ENCODE peak calls at places on chromosomes 7 and 10, in seven cellular contexts. One of them, this sample, is unnamed.

GRCh38 chr10:117345143-117345542 is 30.1 kb downstream of the PDZD8 start:
- DNase-seq in memory B cell: no peak
- DNase-seq in activated effector memory CD4-positive, alpha-beta T cell treated with anti-CD3 and anti-CD28 coated beads, Interleukin-2, amount 50 U/mL, for 16 hours: no peak
- DNase-seq in activated CD4-positive, alpha-beta T cell treated with anti-CD3 and anti-CD28 coated beads, Interleukin-2, amount 10 ng/mL, durations not matched to agents 7 days and 5 days: no peak
- DNase-seq in anterior cingulate cortex: no peak
- DNase-seq in left ventricle myocardium inferior: no peak
- DNase-seq in chondrocyte: no peak
- DNase-seq in this sample: no peak

GRCh38 chr10:72272689-72273409 is 875 bp upstream of the DDIT4 start:
- DNase-seq in chondrocyte: peak
- DNase-seq in activated CD4-positive, alpha-beta T cell treated with anti-CD3 and anti-CD28 coated beads, Interleukin-2, amount 10 ng/mL, durations not matched to agents 7 days and 5 days: peak
- DNase-seq in left ventricle myocardium inferior: peak
- DNase-seq in memory B cell: no peak
- DNase-seq in activated effector memory CD4-positive, alpha-beta T cell treated with anti-CD3 and anti-CD28 coated beads, Interleukin-2, amount 50 U/mL, for 16 hours: peak
- DNase-seq in anterior cingulate cortex: peak
- DNase-seq in this sample: peak

GRCh38 chr7:141693082-141693481 is 8.9 kb downstream of the DENND11 start:
- DNase-seq in activated CD4-positive, alpha-beta T cell treated with anti-CD3 and anti-CD28 coated beads, Interleukin-2, amount 10 ng/mL, durations not matched to agents 7 days and 5 days: no peak
- DNase-seq in anterior cingulate cortex: no peak
- DNase-seq in left ventricle myocardium inferior: no peak
- DNase-seq in chondrocyte: no peak
- DNase-seq in activated effector memory CD4-positive, alpha-beta T cell treated with anti-CD3 and anti-CD28 coated beads, Interleukin-2, amount 50 U/mL, for 16 hours: no peak
- DNase-seq in memory B cell: no peak
- DNase-seq in this sample: no peak

GRCh38 chr10:100745882-100746412 is 565 bp downstream of the PAX2 start:
- DNase-seq in left ventricle myocardium inferior: no peak
- DNase-seq in chondrocyte: no peak
- DNase-seq in anterior cingulate cortex: no peak
- DNase-seq in activated effector memory CD4-positive, alpha-beta T cell treated with anti-CD3 and anti-CD28 coated beads, Interleukin-2, amount 50 U/mL, for 16 hours: no peak
- DNase-seq in memory B cell: no peak
- DNase-seq in activated CD4-positive, alpha-beta T cell treated with anti-CD3 and anti-CD28 coated beads, Interleukin-2, amount 10 ng/mL, durations not matched to agents 7 days and 5 days: no peak
- DNase-seq in this sample: no peak

GRCh38 chr7:100119701-100120517 is 475 bp downstream of the CNPY4 start:
- DNase-seq in anterior cingulate cortex: peak
- DNase-seq in left ventricle myocardium inferior: peak
- DNase-seq in chondrocyte: no peak
- DNase-seq in activated CD4-positive, alpha-beta T cell treated with anti-CD3 and anti-CD28 coated beads, Interleukin-2, amount 10 ng/mL, durations not matched to agents 7 days and 5 days: peak
- DNase-seq in activated effector memory CD4-positive, alpha-beta T cell treated with anti-CD3 and anti-CD28 coated beads, Interleukin-2, amount 50 U/mL, for 16 hours: peak
- DNase-seq in memory B cell: peak
- DNase-seq in this sample: peak

GRCh38 chr7:91242097-91242846 is 22.0 kb upstream of the FZD1 start:
- DNase-seq in memory B cell: no peak
- DNase-seq in activated effector memory CD4-positive, alpha-beta T cell treated with anti-CD3 and anti-CD28 coated beads, Interleukin-2, amount 50 U/mL, for 16 hours: no peak
- DNase-seq in anterior cingulate cortex: no peak
- DNase-seq in activated CD4-positive, alpha-beta T cell treated with anti-CD3 and anti-CD28 coated beads, Interleukin-2, amount 10 ng/mL, durations not matched to agents 7 days and 5 days: no peak
- DNase-seq in left ventricle myocardium inferior: no peak
- DNase-seq in chondrocyte: no peak
- DNase-seq in this sample: no peak

GRCh38 chr10:45280113-45280512 is 35.3 kb downstream of the OR13A1 start:
- DNase-seq in chondrocyte: no peak
- DNase-seq in memory B cell: no peak
- DNase-seq in activated effector memory CD4-positive, alpha-beta T cell treated with anti-CD3 and anti-CD28 coated beads, Interleukin-2, amount 50 U/mL, for 16 hours: no peak
- DNase-seq in activated CD4-positive, alpha-beta T cell treated with anti-CD3 and anti-CD28 coated beads, Interleukin-2, amount 10 ng/mL, durations not matched to agents 7 days and 5 days: no peak
- DNase-seq in anterior cingulate cortex: no peak
- DNase-seq in left ventricle myocardium inferior: no peak
- DNase-seq in this sample: no peak

GRCh38 chr7:2151801-2152612 is 80.7 kb downstream of the MAD1L1 start:
- DNase-seq in anterior cingulate cortex: no peak
- DNase-seq in activated CD4-positive, alpha-beta T cell treated with anti-CD3 and anti-CD28 coated beads, Interleukin-2, amount 10 ng/mL, durations not matched to agents 7 days and 5 days: no peak
- DNase-seq in activated effector memory CD4-positive, alpha-beta T cell treated with anti-CD3 and anti-CD28 coated beads, Interleukin-2, amount 50 U/mL, for 16 hours: no peak
- DNase-seq in memory B cell: no peak
- DNase-seq in chondrocyte: peak
- DNase-seq in left ventricle myocardium inferior: no peak
- DNase-seq in this sample: no peak

GRCh38 chr10:52883996-52884871 is 111.7 kb upstream of the MBL2 start:
- DNase-seq in memory B cell: no peak
- DNase-seq in left ventricle myocardium inferior: no peak
- DNase-seq in activated CD4-positive, alpha-beta T cell treated with anti-CD3 and anti-CD28 coated beads, Interleukin-2, amount 10 ng/mL, durations not matched to agents 7 days and 5 days: peak
- DNase-seq in anterior cingulate cortex: peak
- DNase-seq in activated effector memory CD4-positive, alpha-beta T cell treated with anti-CD3 and anti-CD28 coated beads, Interleukin-2, amount 50 U/mL, for 16 hours: no peak
- DNase-seq in chondrocyte: no peak
- DNase-seq in this sample: no peak

GRCh38 chr10:13100349-13101294 is 659 bp downstream of the OPTN start:
- DNase-seq in chondrocyte: no peak
- DNase-seq in memory B cell: peak
- DNase-seq in activated CD4-positive, alpha-beta T cell treated with anti-CD3 and anti-CD28 coated beads, Interleukin-2, amount 10 ng/mL, durations not matched to agents 7 days and 5 days: peak
- DNase-seq in left ventricle myocardium inferior: peak
- DNase-seq in activated effector memory CD4-positive, alpha-beta T cell treated with anti-CD3 and anti-CD28 coated beads, Interleukin-2, amount 50 U/mL, for 16 hours: peak
- DNase-seq in anterior cingulate cortex: peak
- DNase-seq in this sample: no peak

GRCh38 chr7:115040526-115040925 is 118.6 kb downstream of the MDFIC start:
- DNase-seq in anterior cingulate cortex: no peak
- DNase-seq in chondrocyte: no peak
- DNase-seq in left ventricle myocardium inferior: no peak
- DNase-seq in activated effector memory CD4-positive, alpha-beta T cell treated with anti-CD3 and anti-CD28 coated beads, Interleukin-2, amount 50 U/mL, for 16 hours: no peak
- DNase-seq in memory B cell: no peak
- DNase-seq in activated CD4-positive, alpha-beta T cell treated with anti-CD3 and anti-CD28 coated beads, Interleukin-2, amount 10 ng/mL, durations not matched to agents 7 days and 5 days: no peak
- DNase-seq in this sample: no peak

GRCh38 chr10:63522129-63522687 is 1.0 kb downstream of the REEP3 start:
- DNase-seq in chondrocyte: no peak
- DNase-seq in left ventricle myocardium inferior: no peak
- DNase-seq in memory B cell: no peak
- DNase-seq in activated CD4-positive, alpha-beta T cell treated with anti-CD3 and anti-CD28 coated beads, Interleukin-2, amount 10 ng/mL, durations not matched to agents 7 days and 5 days: no peak
- DNase-seq in activated effector memory CD4-positive, alpha-beta T cell treated with anti-CD3 and anti-CD28 coated beads, Interleukin-2, amount 50 U/mL, for 16 hours: no peak
- DNase-seq in anterior cingulate cortex: no peak
- DNase-seq in this sample: no peak

GRCh38 chr7:135771961-135772638 is 23.5 kb upstream of the FAM180A start:
- DNase-seq in activated CD4-positive, alpha-beta T cell treated with anti-CD3 and anti-CD28 coated beads, Interleukin-2, amount 10 ng/mL, durations not matched to agents 7 days and 5 days: no peak
- DNase-seq in memory B cell: no peak
- DNase-seq in left ventricle myocardium inferior: no peak
- DNase-seq in activated effector memory CD4-positive, alpha-beta T cell treated with anti-CD3 and anti-CD28 coated beads, Interleukin-2, amount 50 U/mL, for 16 hours: no peak
- DNase-seq in chondrocyte: no peak
- DNase-seq in anterior cingulate cortex: no peak
- DNase-seq in this sample: no peak

GRCh38 chr10:44168478-44168877 is 216.4 kb downstream of the CXCL12 start:
- DNase-seq in left ventricle myocardium inferior: no peak
- DNase-seq in memory B cell: no peak
- DNase-seq in activated CD4-positive, alpha-beta T cell treated with anti-CD3 and anti-CD28 coated beads, Interleukin-2, amount 10 ng/mL, durations not matched to agents 7 days and 5 days: no peak
- DNase-seq in chondrocyte: no peak
- DNase-seq in anterior cingulate cortex: no peak
- DNase-seq in activated effector memory CD4-positive, alpha-beta T cell treated with anti-CD3 and anti-CD28 coated beads, Interleukin-2, amount 50 U/mL, for 16 hours: no peak
- DNase-seq in this sample: no peak

GRCh38 chr7:99499713-99500636 is at the start of gene ZNF394:
- DNase-seq in anterior cingulate cortex: peak
- DNase-seq in activated effector memory CD4-positive, alpha-beta T cell treated with anti-CD3 and anti-CD28 coated beads, Interleukin-2, amount 50 U/mL, for 16 hours: peak
- DNase-seq in chondrocyte: peak
- DNase-seq in activated CD4-positive, alpha-beta T cell treated with anti-CD3 and anti-CD28 coated beads, Interleukin-2, amount 10 ng/mL, durations not matched to agents 7 days and 5 days: peak
- DNase-seq in left ventricle myocardium inferior: peak
- DNase-seq in memory B cell: peak
- DNase-seq in this sample: peak

GRCh38 chr10:28496017-28496416 is 36.9 kb upstream of the WAC start:
- DNase-seq in memory B cell: no peak
- DNase-seq in activated effector memory CD4-positive, alpha-beta T cell treated with anti-CD3 and anti-CD28 coated beads, Interleukin-2, amount 50 U/mL, for 16 hours: no peak
- DNase-seq in left ventricle myocardium inferior: no peak
- DNase-seq in anterior cingulate cortex: no peak
- DNase-seq in activated CD4-positive, alpha-beta T cell treated with anti-CD3 and anti-CD28 coated beads, Interleukin-2, amount 10 ng/mL, durations not matched to agents 7 days and 5 days: no peak
- DNase-seq in chondrocyte: no peak
- DNase-seq in this sample: no peak

GRCh38 chr7:141550694-141551079 is 523 bp upstream of the AGK start:
- DNase-seq in chondrocyte: no peak
- DNase-seq in left ventricle myocardium inferior: peak
- DNase-seq in memory B cell: no peak
- DNase-seq in activated effector memory CD4-positive, alpha-beta T cell treated with anti-CD3 and anti-CD28 coated beads, Interleukin-2, amount 50 U/mL, for 16 hours: no peak
- DNase-seq in activated CD4-positive, alpha-beta T cell treated with anti-CD3 and anti-CD28 coated beads, Interleukin-2, amount 10 ng/mL, durations not matched to agents 7 days and 5 days: no peak
- DNase-seq in anterior cingulate cortex: no peak
- DNase-seq in this sample: no peak

GRCh38 chr10:1632596-1632995 is 104.7 kb downstream of the ADARB2 start:
- DNase-seq in activated effector memory CD4-positive, alpha-beta T cell treated with anti-CD3 and anti-CD28 coated beads, Interleukin-2, amount 50 U/mL, for 16 hours: no peak
- DNase-seq in activated CD4-positive, alpha-beta T cell treated with anti-CD3 and anti-CD28 coated beads, Interleukin-2, amount 10 ng/mL, durations not matched to agents 7 days and 5 days: no peak
- DNase-seq in anterior cingulate cortex: no peak
- DNase-seq in left ventricle myocardium inferior: no peak
- DNase-seq in chondrocyte: no peak
- DNase-seq in memory B cell: no peak
- DNase-seq in this sample: no peak

GRCh38 chr10:127973810-127974311 is 67.0 kb downstream of the PTPRE start:
- DNase-seq in chondrocyte: no peak
- DNase-seq in left ventricle myocardium inferior: no peak
- DNase-seq in activated effector memory CD4-positive, alpha-beta T cell treated with anti-CD3 and anti-CD28 coated beads, Interleukin-2, amount 50 U/mL, for 16 hours: peak
- DNase-seq in memory B cell: no peak
- DNase-seq in activated CD4-positive, alpha-beta T cell treated with anti-CD3 and anti-CD28 coated beads, Interleukin-2, amount 10 ng/mL, durations not matched to agents 7 days and 5 days: no peak
- DNase-seq in anterior cingulate cortex: no peak
- DNase-seq in this sample: no peak

GRCh38 chr10:131141645-131142445 is 169.7 kb downstream of the TCERG1L start:
- DNase-seq in memory B cell: no peak
- DNase-seq in anterior cingulate cortex: no peak
- DNase-seq in activated CD4-positive, alpha-beta T cell treated with anti-CD3 and anti-CD28 coated beads, Interleukin-2, amount 10 ng/mL, durations not matched to agents 7 days and 5 days: no peak
- DNase-seq in left ventricle myocardium inferior: no peak
- DNase-seq in chondrocyte: no peak
- DNase-seq in activated effector memory CD4-positive, alpha-beta T cell treated with anti-CD3 and anti-CD28 coated beads, Interleukin-2, amount 50 U/mL, for 16 hours: no peak
- DNase-seq in this sample: no peak

GRCh38 chr7:111210996-111211395 is 120.1 kb downstream of the LRRN3 start:
- DNase-seq in chondrocyte: no peak
- DNase-seq in activated CD4-positive, alpha-beta T cell treated with anti-CD3 and anti-CD28 coated beads, Interleukin-2, amount 10 ng/mL, durations not matched to agents 7 days and 5 days: no peak
- DNase-seq in left ventricle myocardium inferior: no peak
- DNase-seq in activated effector memory CD4-positive, alpha-beta T cell treated with anti-CD3 and anti-CD28 coated beads, Interleukin-2, amount 50 U/mL, for 16 hours: no peak
- DNase-seq in anterior cingulate cortex: no peak
- DNase-seq in memory B cell: no peak
- DNase-seq in this sample: no peak

GRCh38 chr10:2049560-2049959 is 312.2 kb upstream of the ADARB2 start:
- DNase-seq in activated CD4-positive, alpha-beta T cell treated with anti-CD3 and anti-CD28 coated beads, Interleukin-2, amount 10 ng/mL, durations not matched to agents 7 days and 5 days: no peak
- DNase-seq in chondrocyte: no peak
- DNase-seq in memory B cell: no peak
- DNase-seq in activated effector memory CD4-positive, alpha-beta T cell treated with anti-CD3 and anti-CD28 coated beads, Interleukin-2, amount 50 U/mL, for 16 hours: no peak
- DNase-seq in anterior cingulate cortex: no peak
- DNase-seq in left ventricle myocardium inferior: no peak
- DNase-seq in this sample: no peak

GRCh38 chr10:94016727-94017714 is 23.3 kb downstream of the PLCE1 start:
- DNase-seq in memory B cell: no peak
- DNase-seq in activated CD4-positive, alpha-beta T cell treated with anti-CD3 and anti-CD28 coated beads, Interleukin-2, amount 10 ng/mL, durations not matched to agents 7 days and 5 days: no peak
- DNase-seq in left ventricle myocardium inferior: no peak
- DNase-seq in activated effector memory CD4-positive, alpha-beta T cell treated with anti-CD3 and anti-CD28 coated beads, Interleukin-2, amount 50 U/mL, for 16 hours: no peak
- DNase-seq in anterior cingulate cortex: no peak
- DNase-seq in chondrocyte: no peak
- DNase-seq in this sample: no peak

GRCh38 chr7:28018851-28019465 is 161.6 kb downstream of the JAZF1 start:
- DNase-seq in activated CD4-positive, alpha-beta T cell treated with anti-CD3 and anti-CD28 coated beads, Interleukin-2, amount 10 ng/mL, durations not matched to agents 7 days and 5 days: no peak
- DNase-seq in memory B cell: no peak
- DNase-seq in left ventricle myocardium inferior: no peak
- DNase-seq in anterior cingulate cortex: no peak
- DNase-seq in chondrocyte: no peak
- DNase-seq in activated effector memory CD4-positive, alpha-beta T cell treated with anti-CD3 and anti-CD28 coated beads, Interleukin-2, amount 50 U/mL, for 16 hours: no peak
- DNase-seq in this sample: no peak

GRCh38 chr10:49139000-49139865 is 5.4 kb upstream of the FAM170B start:
- DNase-seq in anterior cingulate cortex: no peak
- DNase-seq in memory B cell: no peak
- DNase-seq in chondrocyte: no peak
- DNase-seq in activated effector memory CD4-positive, alpha-beta T cell treated with anti-CD3 and anti-CD28 coated beads, Interleukin-2, amount 50 U/mL, for 16 hours: no peak
- DNase-seq in activated CD4-positive, alpha-beta T cell treated with anti-CD3 and anti-CD28 coated beads, Interleukin-2, amount 10 ng/mL, durations not matched to agents 7 days and 5 days: no peak
- DNase-seq in left ventricle myocardium inferior: no peak
- DNase-seq in this sample: peak

GRCh38 chr10:3757638-3758490 is 27.1 kb downstream of the KLF6 start:
- DNase-seq in anterior cingulate cortex: no peak
- DNase-seq in chondrocyte: no peak
- DNase-seq in left ventricle myocardium inferior: no peak
- DNase-seq in activated effector memory CD4-positive, alpha-beta T cell treated with anti-CD3 and anti-CD28 coated beads, Interleukin-2, amount 50 U/mL, for 16 hours: peak
- DNase-seq in memory B cell: peak
- DNase-seq in activated CD4-positive, alpha-beta T cell treated with anti-CD3 and anti-CD28 coated beads, Interleukin-2, amount 10 ng/mL, durations not matched to agents 7 days and 5 days: peak
- DNase-seq in this sample: no peak

GRCh38 chr10:3271385-3272115 is 99.0 kb upstream of the PITRM1 start:
- DNase-seq in activated effector memory CD4-positive, alpha-beta T cell treated with anti-CD3 and anti-CD28 coated beads, Interleukin-2, amount 50 U/mL, for 16 hours: no peak
- DNase-seq in left ventricle myocardium inferior: no peak
- DNase-seq in anterior cingulate cortex: no peak
- DNase-seq in chondrocyte: no peak
- DNase-seq in memory B cell: no peak
- DNase-seq in activated CD4-positive, alpha-beta T cell treated with anti-CD3 and anti-CD28 coated beads, Interleukin-2, amount 10 ng/mL, durations not matched to agents 7 days and 5 days: no peak
- DNase-seq in this sample: no peak

GRCh38 chr7:124566576-124566975 is 199.0 kb downstream of the GPR37 start:
- DNase-seq in anterior cingulate cortex: no peak
- DNase-seq in activated CD4-positive, alpha-beta T cell treated with anti-CD3 and anti-CD28 coated beads, Interleukin-2, amount 10 ng/mL, durations not matched to agents 7 days and 5 days: no peak
- DNase-seq in activated effector memory CD4-positive, alpha-beta T cell treated with anti-CD3 and anti-CD28 coated beads, Interleukin-2, amount 50 U/mL, for 16 hours: no peak
- DNase-seq in left ventricle myocardium inferior: no peak
- DNase-seq in chondrocyte: no peak
- DNase-seq in memory B cell: no peak
- DNase-seq in this sample: peak

GRCh38 chr10:45441791-45442190 is 67.8 kb downstream of the ALOX5 start:
- DNase-seq in activated effector memory CD4-positive, alpha-beta T cell treated with anti-CD3 and anti-CD28 coated beads, Interleukin-2, amount 50 U/mL, for 16 hours: no peak
- DNase-seq in chondrocyte: no peak
- DNase-seq in memory B cell: no peak
- DNase-seq in anterior cingulate cortex: no peak
- DNase-seq in activated CD4-positive, alpha-beta T cell treated with anti-CD3 and anti-CD28 coated beads, Interleukin-2, amount 10 ng/mL, durations not matched to agents 7 days and 5 days: no peak
- DNase-seq in left ventricle myocardium inferior: no peak
- DNase-seq in this sample: no peak

GRCh38 chr7:25025218-25025671 is 45.3 kb upstream of the OSBPL3 start:
- DNase-seq in anterior cingulate cortex: no peak
- DNase-seq in activated effector memory CD4-positive, alpha-beta T cell treated with anti-CD3 and anti-CD28 coated beads, Interleukin-2, amount 50 U/mL, for 16 hours: no peak
- DNase-seq in activated CD4-positive, alpha-beta T cell treated with anti-CD3 and anti-CD28 coated beads, Interleukin-2, amount 10 ng/mL, durations not matched to agents 7 days and 5 days: no peak
- DNase-seq in memory B cell: no peak
- DNase-seq in chondrocyte: no peak
- DNase-seq in left ventricle myocardium inferior: no peak
- DNase-seq in this sample: peak

GRCh38 chr10:33333260-33334169 is 952 bp downstream of the NRP1 start:
- DNase-seq in memory B cell: no peak
- DNase-seq in activated CD4-positive, alpha-beta T cell treated with anti-CD3 and anti-CD28 coated beads, Interleukin-2, amount 10 ng/mL, durations not matched to agents 7 days and 5 days: peak
- DNase-seq in anterior cingulate cortex: no peak
- DNase-seq in chondrocyte: no peak
- DNase-seq in left ventricle myocardium inferior: no peak
- DNase-seq in activated effector memory CD4-positive, alpha-beta T cell treated with anti-CD3 and anti-CD28 coated beads, Interleukin-2, amount 50 U/mL, for 16 hours: peak
- DNase-seq in this sample: no peak

GRCh38 chr7:80783688-80784327 is 135.0 kb downstream of the SEMA3C start:
- DNase-seq in chondrocyte: no peak
- DNase-seq in activated CD4-positive, alpha-beta T cell treated with anti-CD3 and anti-CD28 coated beads, Interleukin-2, amount 10 ng/mL, durations not matched to agents 7 days and 5 days: no peak
- DNase-seq in left ventricle myocardium inferior: no peak
- DNase-seq in memory B cell: no peak
- DNase-seq in anterior cingulate cortex: no peak
- DNase-seq in activated effector memory CD4-positive, alpha-beta T cell treated with anti-CD3 and anti-CD28 coated beads, Interleukin-2, amount 50 U/mL, for 16 hours: no peak
- DNase-seq in this sample: no peak

GRCh38 chr7:3141326-3141725 is 97.7 kb upstream of the CARD11 start:
- DNase-seq in memory B cell: no peak
- DNase-seq in activated effector memory CD4-positive, alpha-beta T cell treated with anti-CD3 and anti-CD28 coated beads, Interleukin-2, amount 50 U/mL, for 16 hours: peak
- DNase-seq in activated CD4-positive, alpha-beta T cell treated with anti-CD3 and anti-CD28 coated beads, Interleukin-2, amount 10 ng/mL, durations not matched to agents 7 days and 5 days: no peak
- DNase-seq in anterior cingulate cortex: no peak
- DNase-seq in chondrocyte: no peak
- DNase-seq in left ventricle myocardium inferior: no peak
- DNase-seq in this sample: no peak

This sample was measured in AG09319.